ENCODE peak calls at places on chromosome 13, in four cellular contexts. One of them, this sample, is unnamed. For H3K4me1, the result is how much of the 10 kb centered on the place peaks cover.

GRCh38 chr13:109874444-109874920 is 88.1 kb upstream of the IRS2 start:
- DNase-seq in kidney: no peak
- DNase-seq in A549: no peak
- DNase-seq in CD8-positive, alpha-beta T cell: no peak
- DNase-seq in this sample: no peak

GRCh38 chr13:33125821-33126570 is 109.8 kb downstream of the KL start:
- DNase-seq in A549: peak
- DNase-seq in kidney: peak
- DNase-seq in CD8-positive, alpha-beta T cell: no peak
- DNase-seq in this sample: peak

GRCh38 chr13:106095919-106096318 is 439.5 kb downstream of the EFNB2 start:
- DNase-seq in kidney: no peak
- DNase-seq in A549: no peak
- DNase-seq in CD8-positive, alpha-beta T cell: no peak
- DNase-seq in this sample: no peak

GRCh38 chr13:52846567-52847321 is 1.7 kb downstream of the PCDH8 start:
- DNase-seq in CD8-positive, alpha-beta T cell: no peak
- DNase-seq in kidney: peak
- DNase-seq in A549: no peak
- DNase-seq in this sample: no peak

GRCh38 chr13:91813255-91813654 is 414.8 kb downstream of the GPC5 start:
- DNase-seq in kidney: no peak
- DNase-seq in CD8-positive, alpha-beta T cell: no peak
- DNase-seq in A549: no peak
- DNase-seq in this sample: no peak

GRCh38 chr13:100473087-100473486 is 115.5 kb downstream of the GGACT start:
- DNase-seq in A549: no peak
- DNase-seq in kidney: no peak
- DNase-seq in CD8-positive, alpha-beta T cell: no peak
- DNase-seq in this sample: no peak

GRCh38 chr13:39455534-39456175 is 147.3 kb downstream of the LHFPL6 start:
- DNase-seq in kidney: no peak
- DNase-seq in CD8-positive, alpha-beta T cell: no peak
- DNase-seq in A549: no peak
- DNase-seq in this sample: no peak

GRCh38 chr13:104757712-104758111 is 1691.5 kb upstream of the SLC10A2 start:
- DNase-seq in CD8-positive, alpha-beta T cell: no peak
- DNase-seq in kidney: no peak
- DNase-seq in A549: no peak
- DNase-seq in this sample: no peak

GRCh38 chr13:101979825-101980224 is 422.0 kb downstream of the FGF14 start:
- DNase-seq in CD8-positive, alpha-beta T cell: no peak
- DNase-seq in kidney: no peak
- DNase-seq in A549: no peak
- DNase-seq in this sample: no peak

GRCh38 chr13:76853481-76853880 is 32.7 kb downstream of the KCTD12 start:
- DNase-seq in kidney: no peak
- DNase-seq in A549: no peak
- DNase-seq in CD8-positive, alpha-beta T cell: no peak
- DNase-seq in this sample: no peak

DNA sequence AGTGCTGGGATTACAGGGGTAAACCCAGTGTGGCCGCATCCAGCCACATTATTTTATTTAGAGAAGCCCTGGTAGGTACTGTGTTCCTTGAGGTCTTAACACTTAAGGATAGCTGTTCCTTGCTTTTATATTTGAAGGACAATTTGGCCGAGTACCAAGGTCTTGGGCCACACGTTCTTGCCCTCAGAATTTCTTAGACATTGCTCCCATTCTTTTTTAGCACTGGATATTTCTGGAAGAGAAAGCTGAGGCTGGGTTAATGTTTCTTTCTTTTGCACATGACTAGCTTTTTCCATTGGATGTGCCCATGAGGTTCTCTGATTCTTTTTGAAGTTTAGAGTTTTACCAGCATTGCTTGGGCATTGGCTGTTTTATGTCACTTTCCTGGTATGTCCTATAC is 5.5 kb upstream of the RNF113B start:
- DNase-seq in A549: no peak
- DNase-seq in kidney: no peak
- DNase-seq in CD8-positive, alpha-beta T cell: no peak
- DNase-seq in this sample: no peak
- H3K27ac ChIP-seq in A549: no peak
- H3K27ac ChIP-seq in kidney: peak
- H3K27ac ChIP-seq in CD8-positive, alpha-beta T cell: no peak
- H3K27ac ChIP-seq in this sample: no peak

DNA sequence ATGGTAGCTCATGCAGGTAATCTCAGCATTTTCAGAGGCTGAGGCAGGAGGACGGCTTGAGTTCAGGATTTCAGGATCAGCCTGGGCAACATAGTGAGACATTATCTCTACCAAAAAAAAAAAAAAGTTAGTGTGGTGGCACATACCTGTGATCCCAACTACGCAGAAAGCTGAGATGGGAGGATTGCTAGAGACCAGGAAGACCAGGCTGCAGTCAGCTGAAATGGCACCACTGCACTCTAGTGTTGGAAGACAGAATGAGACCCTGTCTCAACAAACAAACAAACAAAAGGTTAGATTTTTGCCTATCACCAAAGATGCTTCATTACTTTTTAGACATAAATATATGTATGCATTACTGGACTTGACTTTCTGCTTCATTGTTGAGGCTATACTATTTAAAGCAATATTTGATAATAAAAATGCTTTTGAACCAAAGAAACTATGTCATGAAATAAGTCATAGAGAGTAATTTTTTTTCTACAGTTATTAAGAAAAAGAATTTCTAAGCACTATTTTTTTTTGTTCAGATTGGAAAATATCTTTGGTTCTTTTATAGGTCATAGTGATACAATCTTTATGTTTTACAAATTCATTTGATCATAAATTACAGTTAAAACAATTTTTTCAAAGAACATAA is 1180.1 kb upstream of the ATXN8OS start:
- DNase-seq in kidney: no peak
- DNase-seq in CD8-positive, alpha-beta T cell: no peak
- DNase-seq in A549: peak
- DNase-seq in this sample: no peak
- TF ChIP-seq CTCF in kidney: peak
- TF ChIP-seq CTCF in CD8-positive, alpha-beta T cell: no peak
- TF ChIP-seq CTCF in A549: peak
- TF ChIP-seq CTCF in this sample: peak

GRCh38 chr13:108070491-108070890 is 144.8 kb downstream of the LIG4 start:
- DNase-seq in A549: no peak
- DNase-seq in kidney: no peak
- DNase-seq in CD8-positive, alpha-beta T cell: no peak
- DNase-seq in this sample: no peak
- H3K4me1 ChIP-seq in A549: under half
- H3K4me1 ChIP-seq in kidney: under half
- H3K4me1 ChIP-seq in CD8-positive, alpha-beta T cell: under half
- H3K4me1 ChIP-seq in this sample: under half

DNA sequence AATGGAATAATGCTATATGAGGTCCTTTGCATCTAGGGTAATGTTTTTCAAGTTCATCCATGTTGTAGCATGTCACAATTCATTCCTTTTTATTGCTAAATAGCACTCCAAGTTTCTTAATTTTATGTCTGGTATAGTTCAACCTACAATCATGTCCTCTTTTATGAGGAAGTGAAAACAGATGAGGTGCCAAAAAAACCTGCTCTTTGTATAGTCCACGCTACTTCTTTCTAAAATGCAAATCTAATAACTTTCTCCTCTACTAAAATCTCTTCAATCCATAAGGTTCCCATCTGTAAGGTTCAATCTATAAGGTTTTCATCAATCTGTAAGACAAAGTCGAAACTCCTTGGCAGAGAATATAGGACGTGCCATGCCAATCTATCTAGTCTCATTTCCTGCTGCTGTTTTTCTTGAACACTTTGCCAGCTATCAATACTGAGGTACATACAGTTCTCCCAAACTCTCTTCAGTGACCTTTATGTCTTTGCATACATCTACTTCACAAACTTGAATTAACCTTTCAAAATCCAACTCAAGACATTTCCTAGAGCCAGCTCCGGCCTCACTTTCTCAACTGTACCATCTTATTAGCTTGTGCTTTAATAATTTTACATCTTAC is 33.7 kb downstream of the INTS6 start:
- DNase-seq in CD8-positive, alpha-beta T cell: no peak
- DNase-seq in kidney: no peak
- DNase-seq in A549: no peak
- DNase-seq in this sample: no peak
- H3K27ac ChIP-seq in CD8-positive, alpha-beta T cell: no peak
- H3K27ac ChIP-seq in kidney: no peak
- H3K27ac ChIP-seq in A549: no peak
- H3K27ac ChIP-seq in this sample: no peak

GRCh38 chr13:36475468-36475867 is 43.2 kb downstream of the CCNA1 start:
- DNase-seq in CD8-positive, alpha-beta T cell: no peak
- DNase-seq in kidney: no peak
- DNase-seq in A549: peak
- DNase-seq in this sample: no peak
- TF ChIP-seq CTCF in CD8-positive, alpha-beta T cell: no peak
- TF ChIP-seq CTCF in kidney: no peak
- TF ChIP-seq CTCF in A549: no peak
- TF ChIP-seq CTCF in this sample: no peak

GRCh38 chr13:71254384-71254783 is 612.6 kb downstream of the DACH1 start:
- DNase-seq in kidney: no peak
- DNase-seq in A549: no peak
- DNase-seq in CD8-positive, alpha-beta T cell: no peak
- DNase-seq in this sample: no peak
- H3K4me1 ChIP-seq in kidney: under half
- H3K4me1 ChIP-seq in A549: under half
- H3K4me1 ChIP-seq in CD8-positive, alpha-beta T cell: under half
- H3K4me1 ChIP-seq in this sample: under half

GRCh38 chr13:26458196-26458734 is 99.2 kb upstream of the WASF3 start:
- DNase-seq in A549: no peak
- DNase-seq in kidney: no peak
- DNase-seq in CD8-positive, alpha-beta T cell: no peak
- DNase-seq in this sample: no peak

GRCh38 chr13:26460652-26461051 is 96.8 kb upstream of the WASF3 start:
- DNase-seq in A549: no peak
- DNase-seq in kidney: peak
- DNase-seq in CD8-positive, alpha-beta T cell: no peak
- DNase-seq in this sample: peak

GRCh38 chr13:26456578-26457119 is 100.8 kb upstream of the WASF3 start:
- DNase-seq in CD8-positive, alpha-beta T cell: no peak
- DNase-seq in A549: no peak
- DNase-seq in kidney: no peak
- DNase-seq in this sample: no peak

GRCh38 chr13:26459276-26460131 is 98.0 kb upstream of the WASF3 start:
- DNase-seq in A549: no peak
- DNase-seq in kidney: no peak
- DNase-seq in CD8-positive, alpha-beta T cell: no peak
- DNase-seq in this sample: no peak

DNA sequence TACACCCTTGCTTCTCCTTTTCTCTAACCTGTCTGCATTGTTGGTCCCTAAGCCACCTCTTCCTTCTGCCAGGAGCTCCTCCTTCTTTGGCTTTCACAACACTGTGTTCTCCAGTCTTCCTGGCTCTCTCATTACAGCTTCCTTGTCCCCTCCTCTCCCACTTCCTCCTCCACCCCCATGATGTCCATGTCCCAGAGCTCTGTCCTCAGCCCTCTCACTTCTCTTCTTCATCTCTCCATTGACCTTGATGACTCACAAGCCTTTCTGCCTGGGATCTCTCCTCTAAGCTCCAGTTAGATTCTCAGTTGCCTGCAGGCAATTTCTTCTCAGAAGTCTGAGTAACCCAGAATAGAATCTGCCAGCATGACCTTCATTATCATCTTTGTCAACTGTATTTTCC is 100.3 kb upstream of the WASF3 start:
- DNase-seq in A549: peak
- DNase-seq in CD8-positive, alpha-beta T cell: no peak
- DNase-seq in kidney: no peak
- DNase-seq in this sample: no peak
- H3K27ac ChIP-seq in A549: no peak
- H3K27ac ChIP-seq in CD8-positive, alpha-beta T cell: no peak
- H3K27ac ChIP-seq in kidney: no peak
- H3K27ac ChIP-seq in this sample: no peak

This sample was measured in right atrium auricular region.